ENCODE peak calls at places on chromosomes 13 and 19, in five cellular contexts. B, H, R, S and Y are unnamed samples.

GRCh38 chr19:5693195-5694166 is 3.4 kb downstream of the RPL36 start:
- DNase-seq in S (peak), B (no peak), R (no peak), H (peak), Y (no peak)

GRCh38 chr13:73939603-73940002 is 194.6 kb downstream of the KLF12 start:
- DNase-seq in B (no peak), S (no peak), R (no peak), H (no peak), Y (no peak)

GRCh38 chr19:20167020-20167644 is at the start of gene ZNF486:
- DNase-seq in H (peak), R (peak), S (peak), B (no peak), Y (peak)

GRCh38 chr13:113759525-113760137 is 605 bp downstream of the TMEM255B start:
- DNase-seq in H (no peak), S (peak), B (peak), R (peak), Y (no peak)

GRCh38 chr19:16296713-16297112 is 27.9 kb upstream of the KLF2 start:
- DNase-seq in S (no peak), H (no peak), R (no peak), B (peak), Y (no peak)

GRCh38 chr13:27355894-27356293 is 68.5 kb upstream of the GTF3A start:
- DNase-seq in B (no peak), H (no peak), S (no peak), R (no peak), Y (no peak)

GRCh38 chr19:38290631-38291147 is 13.4 kb upstream of the C19orf33 start:
- DNase-seq in S (no peak), B (peak), R (no peak), H (no peak), Y (no peak)

GRCh38 chr19:294819-295686 is 3.9 kb upstream of the PLPP2 start:
- DNase-seq in H (peak), R (no peak), B (peak), S (peak), Y (no peak)

GRCh38 chr13:42997381-42997780 is 5.3 kb upstream of the EPSTI1 start:
- DNase-seq in S (no peak), R (no peak), B (no peak), H (no peak), Y (no peak)

GRCh38 chr13:92573467-92574057 is 653.0 kb upstream of the GPC6 start:
- DNase-seq in R (peak), B (peak), H (no peak), S (no peak), Y (no peak)

GRCh38 chr13:41813426-41813825 is 147.5 kb downstream of the VWA8 start:
- DNase-seq in R (no peak), B (no peak), H (no peak), S (no peak), Y (no peak)

GRCh38 chr19:49224856-49225255 is 67.3 kb downstream of the TRPM4 start:
- DNase-seq in B (peak), S (peak), H (peak), R (no peak), Y (no peak)

GRCh38 chr13:34347784-34348573 is 530.0 kb downstream of the RFC3 start:
- DNase-seq in H (no peak), B (peak), S (no peak), R (no peak), Y (no peak)

GRCh38 chr19:44813331-44814131 is 4.6 kb downstream of the BCAM start:
- DNase-seq in B (no peak), S (no peak), H (no peak), R (no peak), Y (no peak)

GRCh38 chr19:58084596-58085347 is 13.3 kb downstream of the ZSCAN18 start:
- DNase-seq in B (no peak), R (no peak), S (no peak), H (no peak), Y (no peak)

GRCh38 chr13:109381546-109382180 is 404.7 kb downstream of the IRS2 start:
- DNase-seq in H (no peak), B (no peak), S (no peak), R (no peak), Y (no peak)

GRCh38 chr13:23450340-23451046 is 17.0 kb upstream of the SACS start:
- DNase-seq in H (no peak), R (no peak), B (no peak), S (no peak), Y (no peak)

GRCh38 chr19:39563408-39563807 is 23.4 kb upstream of the EID2 start:
- DNase-seq in S (no peak), R (no peak), H (no peak), B (no peak), Y (no peak)

GRCh38 chr19:50162988-50163387 is at the start of gene IZUMO2:
- DNase-seq in B (no peak), S (no peak), R (no peak), H (peak), Y (no peak)

GRCh38 chr13:112693831-112694497 is 4.1 kb downstream of the ATP11A start:
- DNase-seq in B (peak), H (no peak), R (peak), S (no peak), Y (no peak)